ENCODE peak calls at places on chromosomes 7 and 10, in eight cellular contexts. One of them, this sample, is unnamed.

GRCh38 chr7:41244246-41244645 is 458.6 kb downstream of the INHBA start:
- DNase-seq in stimulated activated CD4-positive, alpha-beta T cell treated with anti-CD3 and anti-CD28 coated beads, Interleukin-15, amount 100 ng/mL, for 24 hours: no peak
- DNase-seq in stimulated activated CD8-positive, alpha-beta memory T cell treated with anti-CD3 and anti-CD28 coated beads, Interleukin-12 subunit alpha, Interleukin-12 subunit beta, amount 100 ng/mL, for 4 hours: no peak
- DNase-seq in occipital lobe: no peak
- DNase-seq in CD8-positive, alpha-beta T cell: no peak
- DNase-seq in heart right ventricle: no peak
- DNase-seq in NCI-H1105: no peak
- DNase-seq in stimulated activated naive CD8-positive, alpha-beta T cell treated with anti-CD3 and anti-CD28 coated beads, Interleukin-15, amount 100 ng/mL, for 72 hours: no peak
- DNase-seq in this sample: no peak

GRCh38 chr10:89548673-89549072 is 13.3 kb upstream of the SLC16A12 start:
- DNase-seq in stimulated activated CD4-positive, alpha-beta T cell treated with anti-CD3 and anti-CD28 coated beads, Interleukin-15, amount 100 ng/mL, for 24 hours: no peak
- DNase-seq in stimulated activated CD8-positive, alpha-beta memory T cell treated with anti-CD3 and anti-CD28 coated beads, Interleukin-12 subunit alpha, Interleukin-12 subunit beta, amount 100 ng/mL, for 4 hours: no peak
- DNase-seq in occipital lobe: no peak
- DNase-seq in CD8-positive, alpha-beta T cell: no peak
- DNase-seq in heart right ventricle: no peak
- DNase-seq in NCI-H1105: no peak
- DNase-seq in stimulated activated naive CD8-positive, alpha-beta T cell treated with anti-CD3 and anti-CD28 coated beads, Interleukin-15, amount 100 ng/mL, for 72 hours: no peak
- DNase-seq in this sample: no peak

GRCh38 chr7:26681819-26682418 is 182.5 kb downstream of the SKAP2 start:
- DNase-seq in stimulated activated CD4-positive, alpha-beta T cell treated with anti-CD3 and anti-CD28 coated beads, Interleukin-15, amount 100 ng/mL, for 24 hours: no peak
- DNase-seq in stimulated activated CD8-positive, alpha-beta memory T cell treated with anti-CD3 and anti-CD28 coated beads, Interleukin-12 subunit alpha, Interleukin-12 subunit beta, amount 100 ng/mL, for 4 hours: no peak
- DNase-seq in occipital lobe: no peak
- DNase-seq in CD8-positive, alpha-beta T cell: no peak
- DNase-seq in heart right ventricle: no peak
- DNase-seq in NCI-H1105: peak
- DNase-seq in stimulated activated naive CD8-positive, alpha-beta T cell treated with anti-CD3 and anti-CD28 coated beads, Interleukin-15, amount 100 ng/mL, for 72 hours: no peak
- DNase-seq in this sample: no peak

GRCh38 chr7:107381453-107381852 is 88.4 kb upstream of the GPR22 start:
- DNase-seq in stimulated activated CD4-positive, alpha-beta T cell treated with anti-CD3 and anti-CD28 coated beads, Interleukin-15, amount 100 ng/mL, for 24 hours: no peak
- DNase-seq in stimulated activated CD8-positive, alpha-beta memory T cell treated with anti-CD3 and anti-CD28 coated beads, Interleukin-12 subunit alpha, Interleukin-12 subunit beta, amount 100 ng/mL, for 4 hours: no peak
- DNase-seq in occipital lobe: no peak
- DNase-seq in CD8-positive, alpha-beta T cell: no peak
- DNase-seq in heart right ventricle: no peak
- DNase-seq in NCI-H1105: no peak
- DNase-seq in stimulated activated naive CD8-positive, alpha-beta T cell treated with anti-CD3 and anti-CD28 coated beads, Interleukin-15, amount 100 ng/mL, for 72 hours: no peak
- DNase-seq in this sample: no peak

GRCh38 chr10:31700222-31700621 is 228.4 kb downstream of the ARHGAP12 start:
- DNase-seq in stimulated activated CD4-positive, alpha-beta T cell treated with anti-CD3 and anti-CD28 coated beads, Interleukin-15, amount 100 ng/mL, for 24 hours: no peak
- DNase-seq in stimulated activated CD8-positive, alpha-beta memory T cell treated with anti-CD3 and anti-CD28 coated beads, Interleukin-12 subunit alpha, Interleukin-12 subunit beta, amount 100 ng/mL, for 4 hours: no peak
- DNase-seq in occipital lobe: no peak
- DNase-seq in CD8-positive, alpha-beta T cell: no peak
- DNase-seq in heart right ventricle: peak
- DNase-seq in NCI-H1105: no peak
- DNase-seq in stimulated activated naive CD8-positive, alpha-beta T cell treated with anti-CD3 and anti-CD28 coated beads, Interleukin-15, amount 100 ng/mL, for 72 hours: no peak
- DNase-seq in this sample: no peak

GRCh38 chr7:50556247-50556976 is 8.8 kb downstream of the DDC start:
- DNase-seq in stimulated activated CD4-positive, alpha-beta T cell treated with anti-CD3 and anti-CD28 coated beads, Interleukin-15, amount 100 ng/mL, for 24 hours: no peak
- DNase-seq in stimulated activated CD8-positive, alpha-beta memory T cell treated with anti-CD3 and anti-CD28 coated beads, Interleukin-12 subunit alpha, Interleukin-12 subunit beta, amount 100 ng/mL, for 4 hours: no peak
- DNase-seq in occipital lobe: no peak
- DNase-seq in CD8-positive, alpha-beta T cell: no peak
- DNase-seq in heart right ventricle: no peak
- DNase-seq in NCI-H1105: no peak
- DNase-seq in stimulated activated naive CD8-positive, alpha-beta T cell treated with anti-CD3 and anti-CD28 coated beads, Interleukin-15, amount 100 ng/mL, for 72 hours: no peak
- DNase-seq in this sample: no peak

GRCh38 chr7:37495574-37496184 is 47.0 kb upstream of the ELMO1 start:
- DNase-seq in stimulated activated CD4-positive, alpha-beta T cell treated with anti-CD3 and anti-CD28 coated beads, Interleukin-15, amount 100 ng/mL, for 24 hours: no peak
- DNase-seq in stimulated activated CD8-positive, alpha-beta memory T cell treated with anti-CD3 and anti-CD28 coated beads, Interleukin-12 subunit alpha, Interleukin-12 subunit beta, amount 100 ng/mL, for 4 hours: no peak
- DNase-seq in occipital lobe: no peak
- DNase-seq in CD8-positive, alpha-beta T cell: no peak
- DNase-seq in heart right ventricle: no peak
- DNase-seq in NCI-H1105: no peak
- DNase-seq in stimulated activated naive CD8-positive, alpha-beta T cell treated with anti-CD3 and anti-CD28 coated beads, Interleukin-15, amount 100 ng/mL, for 72 hours: no peak
- DNase-seq in this sample: no peak

GRCh38 chr7:152313879-152314604 is 121.8 kb downstream of the KMT2C start:
- DNase-seq in stimulated activated CD4-positive, alpha-beta T cell treated with anti-CD3 and anti-CD28 coated beads, Interleukin-15, amount 100 ng/mL, for 24 hours: no peak
- DNase-seq in stimulated activated CD8-positive, alpha-beta memory T cell treated with anti-CD3 and anti-CD28 coated beads, Interleukin-12 subunit alpha, Interleukin-12 subunit beta, amount 100 ng/mL, for 4 hours: no peak
- DNase-seq in occipital lobe: no peak
- DNase-seq in CD8-positive, alpha-beta T cell: no peak
- DNase-seq in heart right ventricle: no peak
- DNase-seq in NCI-H1105: peak
- DNase-seq in stimulated activated naive CD8-positive, alpha-beta T cell treated with anti-CD3 and anti-CD28 coated beads, Interleukin-15, amount 100 ng/mL, for 72 hours: no peak
- DNase-seq in this sample: no peak

GRCh38 chr7:5755704-5756131 is 25.7 kb downstream of the RNF216 start:
- DNase-seq in stimulated activated CD4-positive, alpha-beta T cell treated with anti-CD3 and anti-CD28 coated beads, Interleukin-15, amount 100 ng/mL, for 24 hours: no peak
- DNase-seq in stimulated activated CD8-positive, alpha-beta memory T cell treated with anti-CD3 and anti-CD28 coated beads, Interleukin-12 subunit alpha, Interleukin-12 subunit beta, amount 100 ng/mL, for 4 hours: no peak
- DNase-seq in occipital lobe: no peak
- DNase-seq in CD8-positive, alpha-beta T cell: no peak
- DNase-seq in heart right ventricle: no peak
- DNase-seq in NCI-H1105: no peak
- DNase-seq in stimulated activated naive CD8-positive, alpha-beta T cell treated with anti-CD3 and anti-CD28 coated beads, Interleukin-15, amount 100 ng/mL, for 72 hours: no peak
- DNase-seq in this sample: no peak

GRCh38 chr10:26809973-26810372 is 50.8 kb downstream of the ABI1 start:
- DNase-seq in stimulated activated CD4-positive, alpha-beta T cell treated with anti-CD3 and anti-CD28 coated beads, Interleukin-15, amount 100 ng/mL, for 24 hours: no peak
- DNase-seq in stimulated activated CD8-positive, alpha-beta memory T cell treated with anti-CD3 and anti-CD28 coated beads, Interleukin-12 subunit alpha, Interleukin-12 subunit beta, amount 100 ng/mL, for 4 hours: no peak
- DNase-seq in occipital lobe: no peak
- DNase-seq in CD8-positive, alpha-beta T cell: no peak
- DNase-seq in heart right ventricle: no peak
- DNase-seq in NCI-H1105: no peak
- DNase-seq in stimulated activated naive CD8-positive, alpha-beta T cell treated with anti-CD3 and anti-CD28 coated beads, Interleukin-15, amount 100 ng/mL, for 72 hours: no peak
- DNase-seq in this sample: no peak

GRCh38 chr7:158030071-158030470 is 557.6 kb downstream of the PTPRN2 start:
- DNase-seq in stimulated activated CD4-positive, alpha-beta T cell treated with anti-CD3 and anti-CD28 coated beads, Interleukin-15, amount 100 ng/mL, for 24 hours: no peak
- DNase-seq in stimulated activated CD8-positive, alpha-beta memory T cell treated with anti-CD3 and anti-CD28 coated beads, Interleukin-12 subunit alpha, Interleukin-12 subunit beta, amount 100 ng/mL, for 4 hours: no peak
- DNase-seq in occipital lobe: no peak
- DNase-seq in CD8-positive, alpha-beta T cell: no peak
- DNase-seq in heart right ventricle: no peak
- DNase-seq in NCI-H1105: no peak
- DNase-seq in stimulated activated naive CD8-positive, alpha-beta T cell treated with anti-CD3 and anti-CD28 coated beads, Interleukin-15, amount 100 ng/mL, for 72 hours: no peak
- DNase-seq in this sample: no peak

GRCh38 chr10:5595591-5596590 is 70.5 kb downstream of the ASB13 start:
- DNase-seq in stimulated activated CD4-positive, alpha-beta T cell treated with anti-CD3 and anti-CD28 coated beads, Interleukin-15, amount 100 ng/mL, for 24 hours: no peak
- DNase-seq in stimulated activated CD8-positive, alpha-beta memory T cell treated with anti-CD3 and anti-CD28 coated beads, Interleukin-12 subunit alpha, Interleukin-12 subunit beta, amount 100 ng/mL, for 4 hours: no peak
- DNase-seq in occipital lobe: no peak
- DNase-seq in CD8-positive, alpha-beta T cell: no peak
- DNase-seq in heart right ventricle: no peak
- DNase-seq in NCI-H1105: no peak
- DNase-seq in stimulated activated naive CD8-positive, alpha-beta T cell treated with anti-CD3 and anti-CD28 coated beads, Interleukin-15, amount 100 ng/mL, for 72 hours: no peak
- DNase-seq in this sample: no peak

GRCh38 chr10:78454123-78454645 is 420.5 kb downstream of the RPS24 start:
- DNase-seq in stimulated activated CD4-positive, alpha-beta T cell treated with anti-CD3 and anti-CD28 coated beads, Interleukin-15, amount 100 ng/mL, for 24 hours: no peak
- DNase-seq in stimulated activated CD8-positive, alpha-beta memory T cell treated with anti-CD3 and anti-CD28 coated beads, Interleukin-12 subunit alpha, Interleukin-12 subunit beta, amount 100 ng/mL, for 4 hours: no peak
- DNase-seq in occipital lobe: no peak
- DNase-seq in CD8-positive, alpha-beta T cell: no peak
- DNase-seq in heart right ventricle: no peak
- DNase-seq in NCI-H1105: no peak
- DNase-seq in stimulated activated naive CD8-positive, alpha-beta T cell treated with anti-CD3 and anti-CD28 coated beads, Interleukin-15, amount 100 ng/mL, for 72 hours: no peak
- DNase-seq in this sample: no peak

GRCh38 chr10:50392966-50393718 is 141.8 kb upstream of the ASAH2 start:
- DNase-seq in stimulated activated CD4-positive, alpha-beta T cell treated with anti-CD3 and anti-CD28 coated beads, Interleukin-15, amount 100 ng/mL, for 24 hours: no peak
- DNase-seq in stimulated activated CD8-positive, alpha-beta memory T cell treated with anti-CD3 and anti-CD28 coated beads, Interleukin-12 subunit alpha, Interleukin-12 subunit beta, amount 100 ng/mL, for 4 hours: no peak
- DNase-seq in occipital lobe: no peak
- DNase-seq in CD8-positive, alpha-beta T cell: no peak
- DNase-seq in heart right ventricle: no peak
- DNase-seq in NCI-H1105: no peak
- DNase-seq in stimulated activated naive CD8-positive, alpha-beta T cell treated with anti-CD3 and anti-CD28 coated beads, Interleukin-15, amount 100 ng/mL, for 72 hours: no peak
- DNase-seq in this sample: no peak

GRCh38 chr7:141754939-141755338 is 9.0 kb upstream of the TAS2R3 start:
- DNase-seq in stimulated activated CD4-positive, alpha-beta T cell treated with anti-CD3 and anti-CD28 coated beads, Interleukin-15, amount 100 ng/mL, for 24 hours: peak
- DNase-seq in stimulated activated CD8-positive, alpha-beta memory T cell treated with anti-CD3 and anti-CD28 coated beads, Interleukin-12 subunit alpha, Interleukin-12 subunit beta, amount 100 ng/mL, for 4 hours: no peak
- DNase-seq in occipital lobe: no peak
- DNase-seq in CD8-positive, alpha-beta T cell: no peak
- DNase-seq in heart right ventricle: no peak
- DNase-seq in NCI-H1105: no peak
- DNase-seq in stimulated activated naive CD8-positive, alpha-beta T cell treated with anti-CD3 and anti-CD28 coated beads, Interleukin-15, amount 100 ng/mL, for 72 hours: no peak
- DNase-seq in this sample: no peak

GRCh38 chr7:150949564-150949963 is 28.6 kb downstream of the KCNH2 start:
- DNase-seq in stimulated activated CD4-positive, alpha-beta T cell treated with anti-CD3 and anti-CD28 coated beads, Interleukin-15, amount 100 ng/mL, for 24 hours: no peak
- DNase-seq in stimulated activated CD8-positive, alpha-beta memory T cell treated with anti-CD3 and anti-CD28 coated beads, Interleukin-12 subunit alpha, Interleukin-12 subunit beta, amount 100 ng/mL, for 4 hours: no peak
- DNase-seq in occipital lobe: no peak
- DNase-seq in CD8-positive, alpha-beta T cell: no peak
- DNase-seq in heart right ventricle: no peak
- DNase-seq in NCI-H1105: no peak
- DNase-seq in stimulated activated naive CD8-positive, alpha-beta T cell treated with anti-CD3 and anti-CD28 coated beads, Interleukin-15, amount 100 ng/mL, for 72 hours: no peak
- DNase-seq in this sample: peak

GRCh38 chr7:66460921-66461361 is 167.7 kb upstream of the KCTD7 start:
- DNase-seq in stimulated activated CD4-positive, alpha-beta T cell treated with anti-CD3 and anti-CD28 coated beads, Interleukin-15, amount 100 ng/mL, for 24 hours: no peak
- DNase-seq in stimulated activated CD8-positive, alpha-beta memory T cell treated with anti-CD3 and anti-CD28 coated beads, Interleukin-12 subunit alpha, Interleukin-12 subunit beta, amount 100 ng/mL, for 4 hours: no peak
- DNase-seq in occipital lobe: no peak
- DNase-seq in CD8-positive, alpha-beta T cell: no peak
- DNase-seq in heart right ventricle: no peak
- DNase-seq in NCI-H1105: no peak
- DNase-seq in stimulated activated naive CD8-positive, alpha-beta T cell treated with anti-CD3 and anti-CD28 coated beads, Interleukin-15, amount 100 ng/mL, for 72 hours: no peak
- DNase-seq in this sample: no peak

GRCh38 chr7:102463841-102464576 is 654 bp downstream of the ALKBH4 start:
- DNase-seq in stimulated activated CD4-positive, alpha-beta T cell treated with anti-CD3 and anti-CD28 coated beads, Interleukin-15, amount 100 ng/mL, for 24 hours: no peak
- DNase-seq in stimulated activated CD8-positive, alpha-beta memory T cell treated with anti-CD3 and anti-CD28 coated beads, Interleukin-12 subunit alpha, Interleukin-12 subunit beta, amount 100 ng/mL, for 4 hours: no peak
- DNase-seq in occipital lobe: no peak
- DNase-seq in CD8-positive, alpha-beta T cell: no peak
- DNase-seq in heart right ventricle: no peak
- DNase-seq in NCI-H1105: no peak
- DNase-seq in stimulated activated naive CD8-positive, alpha-beta T cell treated with anti-CD3 and anti-CD28 coated beads, Interleukin-15, amount 100 ng/mL, for 72 hours: no peak
- DNase-seq in this sample: no peak

GRCh38 chr7:22356855-22357310 is at the start of gene RAPGEF5:
- DNase-seq in stimulated activated CD4-positive, alpha-beta T cell treated with anti-CD3 and anti-CD28 coated beads, Interleukin-15, amount 100 ng/mL, for 24 hours: peak
- DNase-seq in stimulated activated CD8-positive, alpha-beta memory T cell treated with anti-CD3 and anti-CD28 coated beads, Interleukin-12 subunit alpha, Interleukin-12 subunit beta, amount 100 ng/mL, for 4 hours: no peak
- DNase-seq in occipital lobe: no peak
- DNase-seq in CD8-positive, alpha-beta T cell: no peak
- DNase-seq in heart right ventricle: peak
- DNase-seq in NCI-H1105: peak
- DNase-seq in stimulated activated naive CD8-positive, alpha-beta T cell treated with anti-CD3 and anti-CD28 coated beads, Interleukin-15, amount 100 ng/mL, for 72 hours: no peak
- DNase-seq in this sample: peak

GRCh38 chr7:98641646-98642489 is 24.8 kb downstream of the NPTX2 start:
- DNase-seq in stimulated activated CD4-positive, alpha-beta T cell treated with anti-CD3 and anti-CD28 coated beads, Interleukin-15, amount 100 ng/mL, for 24 hours: no peak
- DNase-seq in stimulated activated CD8-positive, alpha-beta memory T cell treated with anti-CD3 and anti-CD28 coated beads, Interleukin-12 subunit alpha, Interleukin-12 subunit beta, amount 100 ng/mL, for 4 hours: no peak
- DNase-seq in occipital lobe: no peak
- DNase-seq in CD8-positive, alpha-beta T cell: no peak
- DNase-seq in heart right ventricle: no peak
- DNase-seq in NCI-H1105: no peak
- DNase-seq in stimulated activated naive CD8-positive, alpha-beta T cell treated with anti-CD3 and anti-CD28 coated beads, Interleukin-15, amount 100 ng/mL, for 72 hours: no peak
- DNase-seq in this sample: peak

GRCh38 chr10:131086511-131086910 is 225.0 kb downstream of the TCERG1L start:
- DNase-seq in stimulated activated CD4-positive, alpha-beta T cell treated with anti-CD3 and anti-CD28 coated beads, Interleukin-15, amount 100 ng/mL, for 24 hours: no peak
- DNase-seq in stimulated activated CD8-positive, alpha-beta memory T cell treated with anti-CD3 and anti-CD28 coated beads, Interleukin-12 subunit alpha, Interleukin-12 subunit beta, amount 100 ng/mL, for 4 hours: no peak
- DNase-seq in occipital lobe: no peak
- DNase-seq in CD8-positive, alpha-beta T cell: no peak
- DNase-seq in heart right ventricle: no peak
- DNase-seq in NCI-H1105: no peak
- DNase-seq in stimulated activated naive CD8-positive, alpha-beta T cell treated with anti-CD3 and anti-CD28 coated beads, Interleukin-15, amount 100 ng/mL, for 72 hours: no peak
- DNase-seq in this sample: no peak

GRCh38 chr7:47232751-47233412 is 349.0 kb downstream of the TNS3 start:
- DNase-seq in stimulated activated CD4-positive, alpha-beta T cell treated with anti-CD3 and anti-CD28 coated beads, Interleukin-15, amount 100 ng/mL, for 24 hours: no peak
- DNase-seq in stimulated activated CD8-positive, alpha-beta memory T cell treated with anti-CD3 and anti-CD28 coated beads, Interleukin-12 subunit alpha, Interleukin-12 subunit beta, amount 100 ng/mL, for 4 hours: no peak
- DNase-seq in occipital lobe: no peak
- DNase-seq in CD8-positive, alpha-beta T cell: no peak
- DNase-seq in heart right ventricle: no peak
- DNase-seq in NCI-H1105: no peak
- DNase-seq in stimulated activated naive CD8-positive, alpha-beta T cell treated with anti-CD3 and anti-CD28 coated beads, Interleukin-15, amount 100 ng/mL, for 72 hours: no peak
- DNase-seq in this sample: no peak

GRCh38 chr7:128097211-128097731 is 66.0 kb upstream of the LRRC4 start:
- DNase-seq in stimulated activated CD4-positive, alpha-beta T cell treated with anti-CD3 and anti-CD28 coated beads, Interleukin-15, amount 100 ng/mL, for 24 hours: no peak
- DNase-seq in stimulated activated CD8-positive, alpha-beta memory T cell treated with anti-CD3 and anti-CD28 coated beads, Interleukin-12 subunit alpha, Interleukin-12 subunit beta, amount 100 ng/mL, for 4 hours: no peak
- DNase-seq in occipital lobe: no peak
- DNase-seq in CD8-positive, alpha-beta T cell: no peak
- DNase-seq in heart right ventricle: no peak
- DNase-seq in NCI-H1105: no peak
- DNase-seq in stimulated activated naive CD8-positive, alpha-beta T cell treated with anti-CD3 and anti-CD28 coated beads, Interleukin-15, amount 100 ng/mL, for 72 hours: no peak
- DNase-seq in this sample: no peak

GRCh38 chr10:124156524-124157225 is 63.3 kb upstream of the CHST15 start:
- DNase-seq in stimulated activated CD4-positive, alpha-beta T cell treated with anti-CD3 and anti-CD28 coated beads, Interleukin-15, amount 100 ng/mL, for 24 hours: no peak
- DNase-seq in stimulated activated CD8-positive, alpha-beta memory T cell treated with anti-CD3 and anti-CD28 coated beads, Interleukin-12 subunit alpha, Interleukin-12 subunit beta, amount 100 ng/mL, for 4 hours: no peak
- DNase-seq in occipital lobe: no peak
- DNase-seq in CD8-positive, alpha-beta T cell: no peak
- DNase-seq in heart right ventricle: peak
- DNase-seq in NCI-H1105: no peak
- DNase-seq in stimulated activated naive CD8-positive, alpha-beta T cell treated with anti-CD3 and anti-CD28 coated beads, Interleukin-15, amount 100 ng/mL, for 72 hours: no peak
- DNase-seq in this sample: no peak

GRCh38 chr7:41297167-41297566 is 405.7 kb downstream of the INHBA start:
- DNase-seq in stimulated activated CD4-positive, alpha-beta T cell treated with anti-CD3 and anti-CD28 coated beads, Interleukin-15, amount 100 ng/mL, for 24 hours: no peak
- DNase-seq in stimulated activated CD8-positive, alpha-beta memory T cell treated with anti-CD3 and anti-CD28 coated beads, Interleukin-12 subunit alpha, Interleukin-12 subunit beta, amount 100 ng/mL, for 4 hours: no peak
- DNase-seq in occipital lobe: no peak
- DNase-seq in CD8-positive, alpha-beta T cell: no peak
- DNase-seq in heart right ventricle: no peak
- DNase-seq in NCI-H1105: no peak
- DNase-seq in stimulated activated naive CD8-positive, alpha-beta T cell treated with anti-CD3 and anti-CD28 coated beads, Interleukin-15, amount 100 ng/mL, for 72 hours: no peak
- DNase-seq in this sample: no peak

GRCh38 chr10:76576276-76576962 is 1061.2 kb downstream of the KCNMA1 start:
- DNase-seq in stimulated activated CD4-positive, alpha-beta T cell treated with anti-CD3 and anti-CD28 coated beads, Interleukin-15, amount 100 ng/mL, for 24 hours: no peak
- DNase-seq in stimulated activated CD8-positive, alpha-beta memory T cell treated with anti-CD3 and anti-CD28 coated beads, Interleukin-12 subunit alpha, Interleukin-12 subunit beta, amount 100 ng/mL, for 4 hours: no peak
- DNase-seq in occipital lobe: no peak
- DNase-seq in CD8-positive, alpha-beta T cell: no peak
- DNase-seq in heart right ventricle: peak
- DNase-seq in NCI-H1105: no peak
- DNase-seq in stimulated activated naive CD8-positive, alpha-beta T cell treated with anti-CD3 and anti-CD28 coated beads, Interleukin-15, amount 100 ng/mL, for 72 hours: no peak
- DNase-seq in this sample: no peak